ENCODE peak calls at places on chromosomes 11 and 22, in seven cellular contexts. B is uterus; E is stimulated activated CD8-positive, alpha-beta memory T cell treated with anti-CD3 and anti-CD28 coated beads, Interleukin-4, amount 100 ng/mL, for 4 hours; V is fibroblast of mammary gland; F is retinal pigment epithelial cell; M is EH; D is activated T-helper 1 cell treated with anti-CD3 and anti-CD28 coated beads, Interleukin-12 subunit alpha, Interleukin-12 subunit beta, Interleukin-2, Interleukin-4 antibody, amounts not matched to agents 30 ng/mL and 10 ng/mL and 1 ng/mL, durations not matched to agents 14 hours and 24 hours and 36 hours. N is an unnamed sample.

GRCh38 chr11:111429066-111429506 is 50.0 kb upstream of the POU2AF1 start:
- DNase-seq in B (peak), E (peak), V (peak), F (no peak), M (peak), D (peak), N (no peak)

GRCh38 chr11:72423840-72424239 is 10.5 kb downstream of the CLPB start:
- DNase-seq in B (no peak), E (no peak), V (no peak), F (no peak), M (no peak), D (no peak), N (no peak)

GRCh38 chr11:73280606-73281005 is 8.5 kb downstream of the P2RY6 start:
- DNase-seq in B (no peak), E (no peak), V (no peak), F (no peak), M (peak), D (no peak), N (no peak)

GRCh38 chr22:36913431-36914382 is at the start of gene CSF2RB:
- DNase-seq in B (no peak), E (no peak), V (no peak), F (no peak), M (no peak), D (no peak), N (no peak)

GRCh38 chr11:75342966-75343870 is 8.2 kb downstream of the ARRB1 start:
- DNase-seq in B (no peak), E (no peak), V (peak), F (no peak), M (no peak), D (no peak), N (no peak)

GRCh38 chr11:27391336-27392015 is 28.5 kb upstream of the CCDC34 start:
- DNase-seq in B (no peak), E (no peak), V (no peak), F (no peak), M (peak), D (no peak), N (no peak)

GRCh38 chr22:42289671-42290269 is 19.3 kb upstream of the TCF20 start:
- DNase-seq in B (peak), E (no peak), V (no peak), F (no peak), M (no peak), D (no peak), N (no peak)

GRCh38 chr11:126766425-126766824 is 234.1 kb downstream of the KIRREL3 start:
- DNase-seq in B (no peak), E (no peak), V (no peak), F (no peak), M (no peak), D (no peak), N (no peak)

GRCh38 chr11:1220941-1221721 is 1.7 kb upstream of the MUC5B start:
- DNase-seq in B (no peak), E (no peak), V (no peak), F (no peak), M (no peak), D (no peak), N (no peak)

GRCh38 chr11:72750086-72750485 is 2.1 kb downstream of the ARAP1 start:
- DNase-seq in B (no peak), E (no peak), V (no peak), F (no peak), M (no peak), D (no peak), N (no peak)